ENCODE peak calls at places on chromosome 22, in ten cellular contexts. Z is mammary epithelial cell, D is mucosa of descending colon, E is upper lobe of right lung, V is uterus, X is GM12865, N is choroid plexus epithelial cell, T is skeletal muscle cell, O is PC-9, R is NT2/D1. Y is an unnamed sample.

GRCh38 chr22:19522881-19523239 is 1.4 kb downstream of the CLDN5 start:
- DNase-seq in V (no peak), E (no peak), O (no peak), N (no peak), R (no peak), D (no peak), X (no peak), Z (no peak), T (no peak), Y (no peak)

GRCh38 chr22:37241351-37242142 is 2.5 kb downstream of the RAC2 start:
- DNase-seq in N (no peak), O (no peak), R (no peak), T (no peak), X (peak), Z (no peak), V (no peak), D (peak), E (no peak), Y (peak)

GRCh38 chr22:20720692-20721408 is 53.1 kb upstream of the SERPIND1 start:
- DNase-seq in Z (no peak), T (no peak), V (no peak), D (no peak), R (no peak), X (no peak), O (no peak), N (no peak), E (no peak), Y (no peak)

GRCh38 chr22:24950272-24950902 is 2.1 kb upstream of the KIAA1671 start:
- DNase-seq in T (peak), O (no peak), Z (peak), R (no peak), V (no peak), E (no peak), N (peak), X (peak), D (no peak), Y (no peak)

GRCh38 chr22:25880524-25880923 is 138.5 kb downstream of the MYO18B start:
- DNase-seq in N (no peak), Z (no peak), D (no peak), E (no peak), T (no peak), V (no peak), O (no peak), X (peak), R (no peak), Y (no peak)

GRCh38 chr22:26174280-26174679 is 5.0 kb downstream of the SEZ6L start:
- DNase-seq in Z (no peak), D (no peak), T (no peak), V (no peak), O (no peak), E (no peak), R (peak), N (no peak), X (no peak), Y (no peak)

GRCh38 chr22:36385491-36386350 is 2.0 kb downstream of the MYH9 start:
- DNase-seq in V (peak), X (peak), N (no peak), E (peak), Z (peak), R (no peak), D (no peak), O (peak), T (no peak), Y (peak)

GRCh38 chr22:22425783-22426624 is 82.5 kb downstream of the ZNF280B start:
- DNase-seq in X (no peak), R (no peak), E (no peak), N (no peak), V (no peak), Z (no peak), T (no peak), O (no peak), D (no peak), Y (no peak)

GRCh38 chr22:37023743-37024338 is 4.3 kb downstream of the MPST start:
- DNase-seq in Z (no peak), T (no peak), R (no peak), E (no peak), V (no peak), O (no peak), X (no peak), N (no peak), D (peak), Y (no peak)

GRCh38 chr22:39135092-39135896 is 17.2 kb downstream of the CBX7 start:
- DNase-seq in Z (peak), O (peak), X (peak), D (peak), N (peak), T (no peak), E (no peak), R (no peak), V (no peak), Y (peak)

GRCh38 chr22:48560836-48561235 is 1266.8 kb downstream of the BRD1 start:
- DNase-seq in R (no peak), X (no peak), D (no peak), T (no peak), E (no peak), N (no peak), O (no peak), Z (no peak), V (no peak), Y (no peak)

GRCh38 chr22:46464701-46465347 is 72.6 kb downstream of the CELSR1 start:
- DNase-seq in V (no peak), O (no peak), E (peak), Z (no peak), T (no peak), N (no peak), R (no peak), X (no peak), D (no peak), Y (no peak)

GRCh38 chr22:35900483-35901168 is 128.0 kb downstream of the RBFOX2 start:
- DNase-seq in N (peak), R (no peak), V (no peak), E (no peak), D (no peak), O (peak), X (no peak), Z (peak), T (no peak), Y (peak)

GRCh38 chr22:45911601-45912271 is 65.2 kb downstream of the WNT7B start:
- DNase-seq in V (no peak), X (no peak), Z (peak), O (peak), T (no peak), R (no peak), D (no peak), N (peak), E (peak), Y (peak)

GRCh38 chr22:45428391-45429385 is 15.2 kb downstream of the RIBC2 start:
- DNase-seq in X (no peak), N (no peak), E (peak), T (no peak), O (no peak), V (peak), D (no peak), R (no peak), Z (no peak), Y (peak)

GRCh38 chr22:47437110-47437509 is 674.7 kb downstream of the TBC1D22A start:
- DNase-seq in T (no peak), E (no peak), X (no peak), O (no peak), R (no peak), D (no peak), Z (no peak), V (no peak), N (no peak), Y (no peak)

GRCh38 chr22:37222440-37222971 is 10.2 kb upstream of the SSTR3 start:
- DNase-seq in D (no peak), N (no peak), T (no peak), O (no peak), E (no peak), X (peak), Z (no peak), V (no peak), R (no peak), Y (no peak)

GRCh38 chr22:48942698-48943566 is 884.7 kb downstream of the BRD1 start:
- DNase-seq in R (no peak), X (no peak), V (no peak), T (no peak), D (no peak), E (peak), O (no peak), Z (no peak), N (no peak), Y (no peak)

GRCh38 chr22:48082284-48082683 is 1319.8 kb downstream of the TBC1D22A start:
- DNase-seq in E (no peak), T (no peak), V (no peak), X (no peak), R (no peak), Z (no peak), D (no peak), O (no peak), N (no peak), Y (no peak)

GRCh38 chr22:42994917-42995562 is 19.9 kb downstream of the PACSIN2 start:
- DNase-seq in D (peak), V (peak), Z (peak), R (no peak), N (peak), T (peak), X (peak), O (peak), E (no peak), Y (no peak)
- H3K4me3 ChIP-seq in D (no peak), V (no peak), Z (no peak), R (no peak), N (peak), T (peak), X (no peak), O (peak), E (peak), Y (no peak)

GRCh38 chr22:28344893-28345292 is 334.7 kb downstream of the TTC28 start:
- DNase-seq in X (no peak), T (no peak), Z (peak), R (no peak), O (no peak), V (no peak), D (no peak), N (no peak), E (no peak), Y (no peak)
- H3K4me3 ChIP-seq in X (no peak), T (no peak), Z (no peak), R (no peak), O (no peak), V (no peak), D (no peak), N (no peak), E (no peak), Y (no peak)

GRCh38 chr22:31289335-31289734 is 3.0 kb downstream of the PIK3IP1 start:
- DNase-seq in T (no peak), O (no peak), X (no peak), E (no peak), V (no peak), R (no peak), Z (no peak), N (no peak), D (peak), Y (no peak)
- H3K4me3 ChIP-seq in T (no peak), O (no peak), X (peak), E (peak), V (peak), R (no peak), Z (no peak), N (no peak), D (no peak), Y (no peak)

GRCh38 chr22:23836692-23837495 is 1.9 kb downstream of the DERL3 start:
- DNase-seq in D (peak), Z (no peak), N (no peak), V (no peak), E (no peak), X (no peak), R (no peak), O (no peak), T (no peak), Y (peak)
- H3K4me3 ChIP-seq in D (no peak), Z (no peak), N (no peak), V (no peak), E (no peak), X (no peak), R (no peak), O (no peak), T (no peak), Y (no peak)

DNA sequence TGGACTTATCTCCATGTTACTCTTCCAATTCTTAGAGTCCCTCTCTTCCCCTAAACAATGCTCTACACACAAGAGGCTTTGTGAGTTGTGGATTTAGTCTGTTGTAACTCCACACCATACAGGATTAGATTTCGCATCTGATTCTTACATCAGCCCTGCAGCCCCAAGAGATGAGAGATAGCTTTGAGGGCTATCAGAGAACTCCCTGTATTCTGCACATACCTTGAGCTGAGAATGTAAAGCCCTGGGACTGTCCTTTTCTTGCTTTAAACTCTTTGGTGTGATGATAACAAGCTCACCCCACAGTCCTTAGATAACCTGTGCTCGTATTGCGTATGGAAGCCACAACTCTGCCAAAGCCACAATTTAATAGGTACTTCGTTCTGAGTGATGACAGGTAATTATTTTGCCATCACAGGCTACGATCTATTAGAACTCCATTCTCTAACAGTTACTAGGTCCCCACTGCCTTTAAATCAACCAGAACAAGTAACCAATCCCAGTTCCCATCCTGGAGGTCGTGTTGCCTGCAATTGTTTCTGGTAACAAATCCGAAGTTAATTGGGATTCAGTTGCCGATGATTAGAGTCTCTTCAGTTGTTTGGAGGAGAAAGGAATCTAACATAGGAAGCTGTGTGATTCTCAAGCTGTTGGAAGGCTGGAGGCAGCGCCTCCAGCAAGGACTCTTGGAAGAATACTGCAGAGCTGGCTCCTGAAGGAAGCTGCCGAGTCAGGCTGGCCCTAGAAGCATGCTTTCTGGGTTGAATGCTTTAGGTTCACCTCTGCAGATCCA is 1.3 kb upstream of the PARVG start:
- DNase-seq in X (no peak), N (no peak), E (peak), V (no peak), T (no peak), Z (no peak), R (no peak), O (no peak), D (no peak), Y (no peak)
- H3K4me3 ChIP-seq in X (no peak), N (no peak), E (no peak), V (no peak), T (no peak), Z (no peak), R (no peak), O (no peak), D (no peak), Y (no peak)

GRCh38 chr22:16954060-16954403 is 54.0 kb downstream of the GAB4 start:
- DNase-seq in Z (no peak), X (no peak), D (no peak), R (no peak), O (no peak), T (no peak), E (no peak), V (no peak), N (no peak), Y (no peak)

GRCh38 chr22:16955678-16956210 is 52.3 kb downstream of the GAB4 start:
- DNase-seq in T (no peak), D (no peak), N (no peak), V (no peak), E (no peak), O (no peak), Z (no peak), X (peak), R (no peak), Y (no peak)

GRCh38 chr22:16953206-16954059 is 54.6 kb downstream of the GAB4 start:
- DNase-seq in R (no peak), N (no peak), T (no peak), E (no peak), V (no peak), O (no peak), D (no peak), X (no peak), Z (no peak), Y (no peak)

GRCh38 chr22:16956290-16956689 is 51.7 kb downstream of the GAB4 start:
- DNase-seq in O (no peak), N (no peak), Z (no peak), T (no peak), V (no peak), R (no peak), X (no peak), D (no peak), E (no peak), Y (no peak)

DNA sequence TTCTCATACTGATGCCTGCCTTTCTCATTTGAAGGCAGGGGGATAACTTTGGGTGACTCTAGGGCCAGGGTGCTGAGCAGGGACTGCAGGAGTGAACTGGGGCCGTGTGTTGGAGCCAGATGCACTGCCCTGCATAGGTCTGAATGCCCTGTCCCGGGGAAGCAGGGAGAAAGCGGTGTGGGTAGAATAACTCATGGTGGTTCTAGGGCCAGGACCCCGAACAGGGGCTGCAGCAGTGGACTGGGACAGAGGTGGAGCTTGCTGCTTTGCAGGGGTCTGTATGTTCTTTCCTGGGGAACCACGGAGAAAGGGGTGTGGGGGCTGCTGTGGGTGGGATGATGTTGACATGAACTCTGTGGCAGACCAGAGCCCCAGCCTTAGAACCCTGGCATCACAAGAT is 52.9 kb downstream of the GAB4 start:
- DNase-seq in E (no peak), V (no peak), N (no peak), R (no peak), Z (no peak), O (no peak), X (no peak), D (no peak), T (no peak), Y (no peak)
- H3K4me3 ChIP-seq in E (no peak), V (no peak), N (no peak), R (no peak), Z (no peak), O (no peak), X (no peak), D (no peak), T (no peak), Y (no peak)

Y was measured in RWPE2.